ENCODE peak calls at places on chromosomes 1 and 21, in nine cellular contexts. K is uterus, Q is cardiac fibroblast, G is astrocyte of the cerebellum, C is mammary epithelial cell, S is prostate gland, B is left ventricle myocardium inferior, U is ovary, X is fibroblast of mammary gland. Z is an unnamed sample.

GRCh38 chr1:8682573-8682972 is 134.9 kb downstream of the RERE start:
- DNase-seq in K (no peak), Q (no peak), G (no peak), C (no peak), S (no peak), B (no peak), U (no peak), X (no peak), Z (no peak)

GRCh38 chr21:17089121-17089520 is 423.7 kb upstream of the CXADR start:
- DNase-seq in K (no peak), Q (no peak), G (peak), C (no peak), S (no peak), B (no peak), U (no peak), X (no peak), Z (no peak)

GRCh38 chr21:29124645-29125044 is 5.8 kb upstream of the MAP3K7CL start:
- DNase-seq in K (no peak), Q (no peak), G (no peak), C (no peak), S (no peak), B (no peak), U (no peak), X (no peak), Z (no peak)

GRCh38 chr1:22259581-22260282 is 116.8 kb upstream of the WNT4 start:
- DNase-seq in K (no peak), Q (peak), G (no peak), C (no peak), S (peak), B (no peak), U (peak), X (no peak), Z (no peak)

GRCh38 chr1:169525391-169525790 is 39.6 kb upstream of the SLC19A2 start:
- DNase-seq in K (no peak), Q (no peak), G (no peak), C (no peak), S (no peak), B (no peak), U (no peak), X (no peak), Z (no peak)

GRCh38 chr1:154334647-154335350 is 9.5 kb downstream of the ATP8B2 start:
- DNase-seq in K (peak), Q (peak), G (peak), C (peak), S (peak), B (peak), U (peak), X (peak), Z (peak)

GRCh38 chr1:109776206-109776835 is 12.6 kb upstream of the EPS8L3 start:
- DNase-seq in K (peak), Q (no peak), G (no peak), C (no peak), S (no peak), B (peak), U (peak), X (no peak), Z (no peak)

GRCh38 chr1:114015075-114015474 is 35.8 kb downstream of the OLFML3 start:
- DNase-seq in K (no peak), Q (no peak), G (peak), C (peak), S (no peak), B (no peak), U (no peak), X (peak), Z (peak)

GRCh38 chr1:67338642-67339041 is 31.0 kb downstream of the IL12RB2 start:
- DNase-seq in K (no peak), Q (no peak), G (no peak), C (no peak), S (no peak), B (no peak), U (no peak), X (no peak), Z (no peak)

GRCh38 chr1:14755518-14756252 is 157.2 kb downstream of the KAZN start:
- DNase-seq in K (no peak), Q (no peak), G (no peak), C (peak), S (no peak), B (no peak), U (no peak), X (no peak), Z (no peak)

GRCh38 chr21:40129809-40130208 is 262.6 kb downstream of the PCP4 start:
- DNase-seq in K (no peak), Q (no peak), G (no peak), C (no peak), S (no peak), B (no peak), U (no peak), X (no peak), Z (no peak)

GRCh38 chr1:195867638-195868037 is 740.6 kb downstream of the KCNT2 start:
- DNase-seq in K (no peak), Q (no peak), G (no peak), C (no peak), S (no peak), B (no peak), U (no peak), X (no peak), Z (no peak)

GRCh38 chr21:34520769-34521508 is 8.9 kb upstream of the KCNE1 start:
- DNase-seq in K (no peak), Q (no peak), G (no peak), C (no peak), S (no peak), B (peak), U (no peak), X (no peak), Z (no peak)

GRCh38 chr1:207284209-207284892 is 37.1 kb upstream of the CD55 start:
- DNase-seq in K (no peak), Q (no peak), G (no peak), C (no peak), S (no peak), B (no peak), U (no peak), X (no peak), Z (no peak)

GRCh38 chr1:184406454-184406853 is 19.6 kb downstream of the C1orf21 start:
- DNase-seq in K (no peak), Q (no peak), G (no peak), C (no peak), S (no peak), B (no peak), U (no peak), X (no peak), Z (no peak)

GRCh38 chr1:151166506-151166956 is 587 bp downstream of the SCNM1 start:
- DNase-seq in K (no peak), Q (peak), G (no peak), C (peak), S (no peak), B (no peak), U (no peak), X (peak), Z (no peak)

GRCh38 chr1:30146448-30146847 is 576.9 kb downstream of the MATN1 start:
- DNase-seq in K (no peak), Q (no peak), G (no peak), C (no peak), S (no peak), B (no peak), U (no peak), X (no peak), Z (no peak)

GRCh38 chr21:43602277-43603229 is 56.7 kb downstream of the HSF2BP start:
- DNase-seq in K (no peak), Q (no peak), G (no peak), C (peak), S (no peak), B (no peak), U (no peak), X (no peak), Z (no peak)

GRCh38 chr1:112196008-112196588 is 199.9 kb upstream of the CTTNBP2NL start:
- DNase-seq in K (no peak), Q (no peak), G (no peak), C (no peak), S (no peak), B (no peak), U (no peak), X (no peak), Z (no peak)

GRCh38 chr21:44006017-44006624 is 6.0 kb upstream of the TRAPPC10 start:
- DNase-seq in K (peak), Q (peak), G (peak), C (peak), S (no peak), B (no peak), U (no peak), X (peak), Z (peak)

GRCh38 chr1:167631987-167632680 is 2.1 kb downstream of the RCSD1 start:
- DNase-seq in K (no peak), Q (no peak), G (no peak), C (no peak), S (no peak), B (no peak), U (no peak), X (no peak), Z (no peak)

GRCh38 chr1:117147856-117148588 is 26.5 kb upstream of the TRIM45 start:
- DNase-seq in K (no peak), Q (peak), G (peak), C (peak), S (peak), B (no peak), U (no peak), X (no peak), Z (no peak)

GRCh38 chr1:230108580-230108979 is 41.5 kb downstream of the GALNT2 start:
- DNase-seq in K (no peak), Q (no peak), G (no peak), C (no peak), S (no peak), B (no peak), U (no peak), X (no peak), Z (no peak)

GRCh38 chr1:93638981-93639380 is 42.7 kb downstream of the BCAR3 start:
- DNase-seq in K (no peak), Q (no peak), G (no peak), C (no peak), S (no peak), B (no peak), U (no peak), X (no peak), Z (no peak)

DNA sequence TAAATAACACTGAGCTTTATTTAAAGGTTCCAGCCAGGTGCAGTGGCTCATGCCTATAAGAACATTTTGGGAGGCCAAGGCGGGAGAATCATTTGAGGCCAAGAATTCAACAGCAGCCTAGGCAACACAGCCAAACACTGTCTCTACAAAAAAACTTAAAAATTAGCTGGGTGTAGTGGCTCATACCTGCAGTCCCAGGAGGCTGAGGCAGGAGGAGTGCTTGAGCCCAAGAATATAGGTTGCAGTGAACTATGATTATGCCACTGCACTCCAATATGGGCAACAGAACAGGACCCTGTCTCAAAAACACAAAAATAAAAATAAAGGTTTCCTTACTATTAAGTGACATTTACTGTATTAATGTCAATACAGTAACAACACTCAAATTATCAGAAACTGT is 2.1 kb downstream of the TAF12 start:
- DNase-seq in K (no peak), Q (peak), G (no peak), C (peak), S (no peak), B (no peak), U (no peak), X (peak), Z (no peak)
- TF ChIP-seq CTCF in K (no peak), Q (peak), G (peak), C (peak), S (no peak), B (no peak), U (no peak), X (peak), Z (peak)

DNA sequence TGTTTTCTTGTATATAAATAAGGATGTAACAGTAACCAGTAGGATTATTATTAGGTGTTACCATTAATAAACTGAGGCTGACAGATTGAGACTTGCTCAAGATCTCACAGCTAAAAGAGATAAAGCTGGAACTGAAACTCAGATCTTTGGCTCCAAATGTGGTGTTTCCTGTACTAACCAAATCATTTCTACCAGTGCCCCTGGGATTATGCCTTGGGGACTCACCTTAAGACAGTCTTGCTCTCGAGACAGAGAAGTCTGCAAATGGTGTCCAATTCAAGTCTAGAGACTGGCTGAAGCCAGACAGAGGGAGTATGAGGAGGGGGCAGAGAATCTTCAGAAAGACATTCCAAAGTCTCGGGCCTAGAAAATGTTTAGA is 593 bp upstream of the CD53 start:
- DNase-seq in K (no peak), Q (no peak), G (no peak), C (no peak), S (no peak), B (no peak), U (no peak), X (no peak), Z (no peak)
- H3K4me3 ChIP-seq in K (no peak), Q (no peak), G (no peak), C (no peak), S (no peak), B (no peak), U (no peak), X (no peak), Z (no peak)

DNA sequence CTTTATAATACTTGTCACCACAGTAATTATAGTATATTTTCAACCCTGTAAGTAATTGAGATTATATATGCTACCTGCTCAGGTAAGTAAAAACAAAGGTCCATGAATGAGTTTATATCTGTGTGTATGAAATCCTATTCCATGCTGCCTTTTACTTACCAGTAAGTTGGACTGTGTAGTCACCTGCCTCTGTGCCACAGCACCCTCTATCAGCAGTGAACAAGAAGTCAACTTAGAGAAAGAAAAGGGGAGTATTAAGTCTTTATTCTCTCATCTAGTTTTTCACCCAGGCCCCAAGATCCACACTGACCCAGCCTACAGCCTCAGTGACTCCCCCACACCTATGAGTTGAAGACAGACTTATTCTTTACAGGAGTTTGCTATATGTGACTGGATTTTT is 36.9 kb upstream of the IFI16 start:
- DNase-seq in K (no peak), Q (peak), G (no peak), C (peak), S (no peak), B (no peak), U (no peak), X (peak), Z (no peak)
- TF ChIP-seq CTCF in K (no peak), Q (no peak), G (no peak), C (peak), S (no peak), B (no peak), U (no peak), X (no peak), Z (peak)

DNA sequence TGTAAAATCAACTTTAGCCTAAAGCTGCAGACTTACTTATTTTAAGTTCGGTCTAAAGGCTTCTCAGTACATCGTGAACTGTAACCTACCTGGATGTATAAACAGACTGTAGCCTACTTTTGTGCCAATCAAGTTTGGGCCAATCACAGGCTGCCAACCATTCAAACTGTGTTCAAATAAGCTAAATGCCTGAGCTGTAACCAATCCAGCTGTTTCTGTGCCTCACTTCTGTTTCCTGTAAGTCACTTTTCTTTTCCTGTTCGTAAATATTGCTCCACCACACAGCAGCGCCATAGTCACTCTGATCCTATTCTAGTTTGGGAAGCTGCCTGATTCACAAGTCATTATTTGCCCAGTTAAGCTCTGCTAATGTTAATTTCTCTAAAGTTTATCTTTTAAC is 37.5 kb upstream of the SLAMF9 start:
- DNase-seq in K (no peak), Q (peak), G (no peak), C (no peak), S (no peak), B (no peak), U (no peak), X (peak), Z (no peak)
- H3K4me3 ChIP-seq in K (no peak), Q (no peak), G (no peak), C (no peak), S (no peak), B (no peak), U (no peak), X (no peak), Z (no peak)